ENCODE peak calls at places on chromosomes 7 and 10, in ten cellular contexts. A is OCI-LY7; Q is PC-9; N is CD8-positive, alpha-beta memory T cell; S is trophoblast cell; X is fibroblast of lung; M is astrocyte; L is psoas muscle; T is adrenal gland; D is suprapubic skin. R is an unnamed sample. For H3K4me1, the result is how much of the 10 kb centered on the place peaks cover.

GRCh38 chr10:58516118-58516517 is 3.4 kb downstream of the BICC1 start:
- DNase-seq in A (no peak), Q (no peak), N (no peak), S (peak), X (no peak), M (peak), L (no peak), T (no peak), D (no peak), R (no peak)

GRCh38 chr10:88899886-88900285 is 19.8 kb downstream of the STAMBPL1 start:
- DNase-seq in A (no peak), Q (no peak), N (no peak), S (no peak), X (no peak), M (no peak), L (no peak), T (no peak), D (no peak), R (no peak)

GRCh38 chr10:4704034-4704545 is 121.9 kb upstream of the AKR1E2 start:
- DNase-seq in A (no peak), Q (peak), N (no peak), S (no peak), X (peak), M (peak), L (no peak), T (no peak), D (no peak), R (peak)

GRCh38 chr7:132386249-132386681 is 190.0 kb downstream of the PLXNA4 start:
- DNase-seq in A (no peak), Q (no peak), N (no peak), S (no peak), X (no peak), M (peak), L (peak), T (no peak), D (no peak), R (no peak)

GRCh38 chr10:43294241-43294658 is 27.4 kb upstream of the RASGEF1A start:
- DNase-seq in A (no peak), Q (no peak), N (peak), S (no peak), X (no peak), M (no peak), L (no peak), T (no peak), D (peak), R (no peak)

GRCh38 chr10:75685187-75685586 is 253.8 kb downstream of the LRMDA start:
- DNase-seq in A (no peak), Q (no peak), N (no peak), S (no peak), X (no peak), M (no peak), L (no peak), T (no peak), D (no peak), R (no peak)

GRCh38 chr7:6271694-6272371 is 591 bp downstream of the CYTH3 start:
- DNase-seq in A (peak), Q (peak), N (peak), S (no peak), X (no peak), M (no peak), L (peak), T (no peak), D (no peak), R (no peak)

GRCh38 chr7:27424231-27424630 is 181.6 kb downstream of the EVX1 start:
- DNase-seq in A (no peak), Q (peak), N (no peak), S (no peak), X (no peak), M (no peak), L (no peak), T (no peak), D (no peak), R (no peak)

GRCh38 chr10:118027397-118027796 is 19.3 kb downstream of the RAB11FIP2 start:
- DNase-seq in A (no peak), Q (no peak), N (no peak), S (no peak), X (no peak), M (no peak), L (no peak), T (no peak), D (no peak), R (no peak)

GRCh38 chr7:128410092-128410665 is 397 bp upstream of the IMPDH1 start:
- DNase-seq in A (peak), Q (peak), N (peak), S (peak), X (peak), M (peak), L (no peak), T (no peak), D (peak), R (peak)

GRCh38 chr7:146119016-146119415 is 2.4 kb downstream of the CNTNAP2 start:
- DNase-seq in A (no peak), Q (no peak), N (no peak), S (no peak), X (peak), M (no peak), L (no peak), T (no peak), D (no peak), R (no peak)

GRCh38 chr10:963186-963585 is 25.0 kb upstream of the GTPBP4 start:
- DNase-seq in A (no peak), Q (no peak), N (no peak), S (no peak), X (no peak), M (no peak), L (no peak), T (no peak), D (no peak), R (no peak)

GRCh38 chr7:146626912-146627311 is 510.3 kb downstream of the CNTNAP2 start:
- DNase-seq in A (no peak), Q (no peak), N (no peak), S (no peak), X (no peak), M (no peak), L (no peak), T (no peak), D (no peak), R (no peak)

GRCh38 chr7:157980774-157981173 is 606.8 kb downstream of the PTPRN2 start:
- DNase-seq in A (no peak), Q (no peak), N (no peak), S (no peak), X (no peak), M (no peak), L (peak), T (no peak), D (no peak), R (no peak)

GRCh38 chr7:35727571-35727970 is 32.6 kb upstream of the HERPUD2 start:
- DNase-seq in A (peak), Q (no peak), N (peak), S (no peak), X (no peak), M (no peak), L (no peak), T (no peak), D (no peak), R (no peak)

GRCh38 chr7:133807610-133808543 is 319.3 kb upstream of the LRGUK start:
- DNase-seq in A (no peak), Q (no peak), N (no peak), S (no peak), X (no peak), M (no peak), L (no peak), T (no peak), D (no peak), R (no peak)

GRCh38 chr7:87154569-87154968 is 2.3 kb downstream of the DMTF1 start:
- DNase-seq in A (no peak), Q (no peak), N (no peak), S (no peak), X (no peak), M (no peak), L (no peak), T (no peak), D (no peak), R (no peak)

GRCh38 chr10:317219-317868 is 182.1 kb downstream of the ZMYND11 start:
- DNase-seq in A (peak), Q (no peak), N (no peak), S (no peak), X (peak), M (peak), L (no peak), T (no peak), D (no peak), R (no peak)

GRCh38 chr10:120588311-120588710 is 131.3 kb downstream of the PLPP4 start:
- DNase-seq in A (no peak), Q (no peak), N (no peak), S (no peak), X (no peak), M (peak), L (no peak), T (no peak), D (no peak), R (no peak)

GRCh38 chr10:104077282-104078151 is 8.2 kb downstream of the COL17A1 start:
- DNase-seq in A (no peak), Q (peak), N (no peak), S (no peak), X (no peak), M (no peak), L (no peak), T (no peak), D (no peak), R (no peak)

GRCh38 chr7:44534087-44534486 is 7.0 kb downstream of the NPC1L1 start:
- DNase-seq in A (no peak), Q (no peak), N (no peak), S (no peak), X (peak), M (no peak), L (no peak), T (no peak), D (no peak), R (no peak)

GRCh38 chr10:4315529-4315928 is 510.5 kb upstream of the AKR1E2 start:
- DNase-seq in A (no peak), Q (no peak), N (no peak), S (no peak), X (peak), M (peak), L (no peak), T (no peak), D (no peak), R (no peak)

GRCh38 chr10:95441547-95441923 is 119.6 kb downstream of the SORBS1 start:
- DNase-seq in A (no peak), Q (no peak), N (no peak), S (no peak), X (no peak), M (no peak), L (no peak), T (no peak), D (no peak), R (no peak)

GRCh38 chr7:142391191-142391992 is 133.5 kb upstream of the PRSS58 start:
- DNase-seq in A (no peak), Q (peak), N (peak), S (peak), X (no peak), M (no peak), L (peak), T (no peak), D (no peak), R (no peak)

GRCh38 chr7:7971308-7972040 is 2.9 kb downstream of the GLCCI1 start:
- DNase-seq in A (peak), Q (no peak), N (no peak), S (no peak), X (no peak), M (no peak), L (no peak), T (no peak), D (no peak), R (no peak)

GRCh38 chr10:24701447-24701846 is 22.2 kb downstream of the ARHGAP21 start:
- DNase-seq in A (no peak), Q (no peak), N (no peak), S (peak), X (no peak), M (no peak), L (no peak), T (no peak), D (no peak), R (no peak)

GRCh38 chr7:2036786-2037185 is 196.0 kb downstream of the MAD1L1 start:
- DNase-seq in A (no peak), Q (no peak), N (peak), S (no peak), X (no peak), M (no peak), L (peak), T (no peak), D (peak), R (no peak)

GRCh38 chr7:92366730-92367129 is 80.6 kb upstream of the GATAD1 start:
- DNase-seq in A (no peak), Q (no peak), N (no peak), S (no peak), X (peak), M (peak), L (no peak), T (no peak), D (no peak), R (no peak)

DNA sequence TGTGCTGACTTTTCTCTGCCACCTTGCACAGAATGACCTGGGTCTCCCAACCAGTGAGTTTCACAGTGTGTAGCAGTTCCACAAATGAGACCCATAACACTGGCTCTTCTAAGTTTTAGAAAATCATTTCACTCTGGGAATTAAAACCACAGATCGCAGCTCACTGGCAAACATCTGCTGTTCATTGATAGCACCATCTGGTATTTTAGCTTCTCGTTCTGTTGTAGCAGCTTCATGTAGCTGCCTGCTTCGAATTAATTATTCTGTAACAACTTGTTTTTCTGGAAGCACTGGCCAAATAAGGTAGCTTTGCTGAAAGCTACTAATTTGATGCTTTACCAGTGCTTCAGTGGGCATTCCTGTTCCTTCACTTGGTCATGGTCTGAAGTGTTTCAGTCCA is 447.6 kb downstream of the XPNPEP1 start:
- DNase-seq in A (no peak), Q (no peak), N (no peak), S (no peak), X (no peak), M (no peak), L (no peak), T (no peak), D (no peak), R (no peak)
- H3K4me3 ChIP-seq in A (no peak), Q (no peak), N (no peak), S (no peak), X (no peak), M (no peak), L (no peak), T (no peak), D (no peak), R (no peak)

DNA sequence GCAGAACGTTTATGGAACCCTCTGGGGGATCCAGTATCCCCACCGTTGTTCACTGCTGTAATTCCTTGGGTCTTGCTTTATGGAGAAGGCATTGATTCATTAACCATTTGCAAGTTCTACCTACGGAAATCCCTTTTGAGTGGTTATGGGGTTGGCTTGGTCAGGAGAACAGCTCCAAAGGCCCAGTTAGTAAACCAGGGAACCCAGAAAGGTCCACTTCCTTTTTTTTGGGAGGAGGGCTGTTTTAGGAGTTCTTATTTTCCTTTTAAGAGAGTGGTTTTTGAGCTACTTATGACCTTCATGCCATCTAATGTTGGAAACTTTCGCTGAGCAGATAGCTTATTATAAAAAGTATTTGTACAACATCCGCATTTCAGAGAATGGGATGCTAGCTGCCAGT is 1.3 kb downstream of the POR start:
- DNase-seq in A (no peak), Q (no peak), N (no peak), S (no peak), X (no peak), M (no peak), L (no peak), T (no peak), D (no peak), R (no peak)
- H3K27ac ChIP-seq in A (no peak), Q (no peak), N (peak), S (no peak), X (no peak), M (no peak), L (peak), T (peak), D (no peak), R (no peak)

GRCh38 chr7:138961159-138961558 is 20.0 kb downstream of the KIAA1549 start:
- DNase-seq in A (no peak), Q (no peak), N (no peak), S (no peak), X (peak), M (no peak), L (no peak), T (peak), D (no peak), R (no peak)

GRCh38 chr7:138964838-138965436 is 16.3 kb downstream of the KIAA1549 start:
- DNase-seq in A (no peak), Q (no peak), N (no peak), S (no peak), X (no peak), M (no peak), L (no peak), T (no peak), D (no peak), R (no peak)

GRCh38 chr7:138963675-138964074 is 17.5 kb downstream of the KIAA1549 start:
- DNase-seq in A (no peak), Q (no peak), N (no peak), S (no peak), X (no peak), M (no peak), L (no peak), T (no peak), D (no peak), R (no peak)

GRCh38 chr7:138958026-138958956 is 22.9 kb downstream of the KIAA1549 start:
- DNase-seq in A (no peak), Q (peak), N (no peak), S (peak), X (no peak), M (no peak), L (no peak), T (no peak), D (no peak), R (no peak)

GRCh38 chr7:138962561-138963270 is 18.5 kb downstream of the KIAA1549 start:
- DNase-seq in A (no peak), Q (no peak), N (no peak), S (peak), X (no peak), M (no peak), L (no peak), T (no peak), D (no peak), R (no peak)
- H3K4me1 ChIP-seq in A (under half), Q (under half), N (under half), S (under half), X (under half), M (under half), L (under half), T (under half), D (under half), R (under half)

GRCh38 chr10:52313350-52314006 is 603 bp upstream of the DKK1 start:
- DNase-seq in A (no peak), Q (peak), N (no peak), S (no peak), X (peak), M (no peak), L (peak), T (no peak), D (peak), R (no peak)
- H3K4me3 ChIP-seq in A (no peak), Q (peak), N (no peak), S (peak), X (peak), M (peak), L (peak), T (no peak), D (peak), R (peak)

GRCh38 chr10:91162495-91163268 is 57.8 kb upstream of the PCGF5 start:
- DNase-seq in A (peak), Q (peak), N (peak), S (peak), X (peak), M (peak), L (peak), T (peak), D (peak), R (peak)
- H3K27ac ChIP-seq in A (peak), Q (peak), N (peak), S (no peak), X (peak), M (peak), L (peak), T (peak), D (peak), R (peak)

R was measured in SJSA1.